ENCODE peak calls at places on chromosomes 13 and 19, in nine cellular contexts. B, K, V, M, U, G, Z, C and T are unnamed samples.

GRCh38 chr19:1016647-1017114 is 4.2 kb downstream of the TMEM259 start:
- DNase-seq in B (no peak), G (no peak), M (no peak), C (peak), U (no peak), Z (no peak), K (no peak), V (no peak), T (peak)

GRCh38 chr13:74870865-74871264 is 611.1 kb downstream of the TBC1D4 start:
- DNase-seq in B (no peak), C (no peak), G (no peak), V (no peak), K (no peak), M (no peak), Z (no peak), U (no peak), T (no peak)

GRCh38 chr19:41159861-41160260 is 33.2 kb upstream of the CYP2S1 start:
- DNase-seq in U (no peak), Z (no peak), K (no peak), B (no peak), C (no peak), M (no peak), V (no peak), G (no peak), T (no peak)

GRCh38 chr13:113540523-113540922 is 44.0 kb upstream of the TFDP1 start:
- DNase-seq in U (no peak), B (no peak), M (no peak), Z (no peak), C (no peak), G (no peak), V (no peak), K (no peak), T (no peak)

GRCh38 chr13:113351514-113352026 is 12.4 kb downstream of the GRTP1 start:
- DNase-seq in K (no peak), Z (no peak), M (peak), U (no peak), B (no peak), V (no peak), G (no peak), C (no peak), T (no peak)

GRCh38 chr13:76852991-76853390 is 33.2 kb downstream of the KCTD12 start:
- DNase-seq in B (no peak), K (no peak), Z (no peak), M (no peak), U (no peak), G (no peak), C (peak), V (no peak), T (peak)

GRCh38 chr19:1658446-1659433 is 6.3 kb upstream of the TCF3 start:
- DNase-seq in M (peak), U (no peak), B (no peak), Z (no peak), V (no peak), G (no peak), K (no peak), C (no peak), T (no peak)

GRCh38 chr13:114058051-114058867 is 74.2 kb downstream of the RASA3 start:
- DNase-seq in Z (no peak), C (no peak), U (no peak), B (no peak), M (no peak), K (no peak), V (no peak), G (no peak), T (no peak)

GRCh38 chr19:409006-409514 is at the start of gene C2CD4C:
- DNase-seq in M (no peak), Z (no peak), V (peak), C (no peak), G (no peak), K (peak), B (peak), U (no peak), T (no peak)

GRCh38 chr13:22061371-22061805 is 390.5 kb downstream of the FGF9 start:
- DNase-seq in C (no peak), G (peak), U (no peak), Z (no peak), M (no peak), V (no peak), B (no peak), K (no peak), T (no peak)

GRCh38 chr13:102291587-102292218 is 110.1 kb downstream of the FGF14 start:
- DNase-seq in V (no peak), G (no peak), U (no peak), K (no peak), C (peak), Z (no peak), B (no peak), M (no peak), T (peak)

GRCh38 chr13:91576590-91576989 is 178.2 kb downstream of the GPC5 start:
- DNase-seq in B (no peak), C (no peak), M (no peak), V (peak), K (no peak), G (no peak), U (no peak), Z (no peak), T (no peak)

GRCh38 chr19:29525901-29526729 is at the start of gene VSTM2B:
- DNase-seq in C (no peak), Z (no peak), U (no peak), M (no peak), K (no peak), G (no peak), V (no peak), B (no peak), T (no peak)

GRCh38 chr19:9535934-9536333 is 2.5 kb downstream of the ZNF426 start:
- DNase-seq in Z (no peak), V (peak), K (no peak), C (no peak), B (no peak), M (no peak), U (no peak), G (no peak), T (no peak)
- TF ChIP-seq CTCF in Z (no peak), V (no peak), K (no peak), C (no peak), B (no peak), M (no peak), U (no peak), G (no peak), T (no peak)

GRCh38 chr13:99977912-99978780 is 3.4 kb upstream of the ZIC2 start:
- DNase-seq in V (peak), C (no peak), U (no peak), K (peak), Z (no peak), G (no peak), B (no peak), M (no peak), T (no peak)
- H3K4me3 ChIP-seq in V (no peak), C (no peak), U (no peak), K (no peak), Z (no peak), G (no peak), B (no peak), M (no peak), T (peak)

DNA sequence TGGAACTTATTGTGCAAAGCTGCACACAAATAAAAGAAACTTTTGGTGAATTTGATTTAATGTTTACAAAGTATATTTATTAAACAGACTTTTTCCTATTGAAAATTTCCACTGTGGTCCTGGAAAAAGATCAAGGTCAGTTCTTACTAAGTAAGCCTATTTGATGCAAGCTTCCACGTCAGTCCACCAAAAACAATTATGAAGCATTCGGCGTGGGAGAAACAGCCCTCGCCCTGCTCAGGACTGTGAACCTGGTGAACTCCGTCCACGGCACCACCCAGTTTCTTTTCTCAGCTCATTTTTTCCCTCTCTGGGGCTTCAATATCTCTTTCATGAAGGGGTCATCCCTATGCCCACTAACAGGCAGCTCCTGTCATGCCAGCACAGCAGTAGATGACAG is 149.8 kb downstream of the EFNB2 start:
- DNase-seq in Z (no peak), U (no peak), V (no peak), C (no peak), M (no peak), G (no peak), B (no peak), K (no peak), T (no peak)
- TF ChIP-seq CTCF in Z (no peak), U (no peak), V (no peak), C (no peak), M (no peak), G (no peak), B (no peak), K (no peak), T (no peak)

GRCh38 chr19:46299004-46299509 is 2.2 kb downstream of the HIF3A start:
- DNase-seq in B (peak), K (peak), G (no peak), C (peak), Z (peak), V (no peak), U (peak), M (peak), T (peak)

GRCh38 chr19:46297700-46298476 is 1.0 kb downstream of the HIF3A start:
- DNase-seq in K (peak), U (peak), G (no peak), M (peak), C (no peak), Z (peak), B (peak), V (no peak), T (peak)

GRCh38 chr19:46296722-46297431 is at the start of gene HIF3A:
- DNase-seq in G (no peak), M (peak), Z (peak), V (no peak), U (peak), C (no peak), B (peak), K (no peak), T (peak)

GRCh38 chr19:46299695-46300094 is 2.9 kb downstream of the HIF3A start:
- DNase-seq in U (no peak), M (no peak), G (no peak), K (no peak), Z (no peak), V (no peak), B (peak), C (no peak), T (peak)

DNA sequence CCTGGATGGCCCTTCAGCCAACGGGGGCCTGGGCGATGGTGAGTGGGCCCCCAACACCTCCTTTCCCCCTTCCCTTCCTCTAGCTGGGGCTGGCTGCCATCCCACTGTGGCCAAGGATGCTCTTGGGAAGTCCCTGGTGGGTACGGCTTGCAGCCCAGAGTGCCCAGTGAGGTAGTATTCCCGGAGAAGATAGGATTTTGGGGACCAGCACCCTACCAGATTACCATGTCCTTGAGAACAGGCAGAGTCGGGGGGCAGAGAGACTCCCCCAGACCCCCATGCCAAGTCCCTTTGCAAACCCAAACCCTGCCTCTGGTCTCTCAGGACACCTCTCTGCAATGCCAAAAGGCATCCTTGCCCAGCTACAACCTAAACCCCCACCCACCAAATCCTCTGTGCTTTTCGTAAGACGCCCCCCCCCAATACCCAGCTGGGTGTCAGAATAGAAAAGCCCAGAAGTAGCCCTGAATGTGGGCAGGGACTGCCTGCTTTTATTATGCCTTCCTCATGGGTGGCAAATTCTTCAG is 1.7 kb downstream of the HIF3A start:
- DNase-seq in B (no peak), G (no peak), M (no peak), Z (no peak), K (no peak), U (no peak), V (no peak), C (no peak), T (no peak)
- H3K4me3 ChIP-seq in B (peak), G (no peak), M (peak), Z (peak), K (peak), U (peak), V (no peak), C (no peak), T (peak)

DNA sequence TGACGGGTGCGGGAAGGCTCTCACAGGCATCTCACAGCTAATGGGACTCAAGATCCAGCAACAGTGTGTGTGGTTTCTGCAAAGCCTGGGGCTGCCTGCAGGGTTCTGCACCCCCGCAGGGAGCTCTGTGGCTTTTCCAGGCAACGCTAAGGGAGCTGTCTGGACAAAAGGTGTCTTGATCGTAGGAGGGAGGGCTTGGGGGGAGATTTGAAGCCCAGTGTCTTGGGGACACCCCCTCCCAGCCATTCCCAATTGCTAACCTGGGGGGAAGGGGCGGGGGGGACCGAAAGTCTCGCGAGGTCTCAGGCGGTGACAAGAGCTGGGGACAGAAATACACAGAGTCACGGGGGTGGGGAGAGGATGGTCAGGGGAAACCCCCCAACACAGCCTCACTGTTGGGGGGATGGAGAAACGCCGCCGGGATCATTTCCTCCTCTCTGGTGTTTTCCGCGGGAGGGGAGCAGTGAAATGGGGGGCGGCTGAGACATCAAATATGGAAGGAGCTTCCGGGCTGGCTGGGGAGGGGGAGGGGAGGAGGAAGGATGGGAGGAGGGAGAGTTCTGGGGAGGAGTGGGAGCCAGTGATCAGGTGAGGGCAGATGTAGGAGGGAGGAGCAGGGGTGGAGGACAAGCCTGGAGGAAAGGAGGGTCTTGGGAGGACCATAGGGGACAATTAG is 13.3 kb downstream of the KCNC3 start:
- DNase-seq in C (no peak), U (no peak), V (peak), M (no peak), Z (no peak), K (no peak), B (no peak), G (no peak), T (peak)
- TF ChIP-seq CTCF in C (no peak), U (no peak), V (no peak), M (no peak), Z (no peak), K (no peak), B (no peak), G (no peak), T (peak)

DNA sequence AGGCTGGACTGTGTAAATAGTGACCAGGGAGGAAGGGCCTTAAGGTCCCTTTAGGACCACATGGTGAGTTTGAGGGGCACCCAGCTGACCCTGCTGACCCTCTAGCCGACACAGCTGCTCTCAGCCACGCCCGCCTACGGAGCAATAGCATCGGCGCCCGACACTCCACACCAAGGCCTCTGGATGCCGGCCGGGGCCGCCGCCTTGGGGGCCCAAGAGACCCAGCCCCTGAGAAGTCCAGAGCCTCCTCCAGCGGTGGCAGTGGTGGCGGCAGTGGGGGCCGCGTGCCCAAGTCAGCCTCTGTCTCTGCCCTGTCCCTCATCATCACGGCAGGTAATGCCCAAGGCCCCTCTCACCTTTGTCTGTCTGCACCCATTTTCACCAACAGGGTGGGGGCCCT is 8.6 kb upstream of the PIK3R2 start:
- DNase-seq in K (no peak), C (no peak), M (no peak), U (no peak), V (no peak), G (no peak), Z (no peak), B (no peak), T (no peak)
- H3K4me3 ChIP-seq in K (no peak), C (no peak), M (no peak), U (no peak), V (no peak), G (no peak), Z (no peak), B (no peak), T (no peak)